ENCODE peak calls at places on chromosomes 3 and 15, in seven cellular contexts. S, T, W, R, C, I and P are unnamed samples.

GRCh38 chr15:42143356-42143755 is 13.1 kb downstream of the PLA2G4F start:
- DNase-seq in T (no peak), C (no peak), I (no peak), W (no peak), R (no peak), S (no peak), P (no peak)

GRCh38 chr3:130737622-130738021 is 9.0 kb downstream of the PIK3R4 start:
- DNase-seq in C (no peak), T (no peak), R (no peak), W (no peak), I (no peak), S (no peak), P (no peak)

GRCh38 chr3:43582876-43583275 is 38.9 kb downstream of the ANO10 start:
- DNase-seq in I (no peak), S (no peak), C (no peak), R (no peak), W (no peak), T (no peak), P (no peak)

GRCh38 chr15:52133510-52134220 is 21.1 kb upstream of the BCL2L10 start:
- DNase-seq in W (no peak), C (no peak), R (no peak), I (no peak), T (peak), S (no peak), P (no peak)

GRCh38 chr3:123869165-123869564 is 15.0 kb downstream of the MYLK start:
- DNase-seq in I (no peak), T (no peak), W (peak), R (no peak), S (no peak), C (no peak), P (no peak)

GRCh38 chr3:52053307-52054304 is 2.8 kb downstream of the DUSP7 start:
- DNase-seq in S (peak), C (peak), W (peak), R (peak), T (peak), I (peak), P (peak)

GRCh38 chr3:148366743-148367410 is 330.8 kb upstream of the AGTR1 start:
- DNase-seq in I (no peak), S (no peak), C (no peak), R (peak), W (peak), T (no peak), P (no peak)

GRCh38 chr15:79157631-79158592 is 67.3 kb upstream of the RASGRF1 start:
- DNase-seq in S (no peak), W (peak), I (no peak), T (no peak), R (no peak), C (no peak), P (no peak)

GRCh38 chr15:39622660-39623549 is 42.0 kb downstream of the THBS1 start:
- DNase-seq in W (no peak), R (no peak), T (no peak), S (no peak), I (no peak), C (no peak), P (no peak)

GRCh38 chr15:55552926-55553325 is 35.2 kb downstream of the PYGO1 start:
- DNase-seq in C (peak), S (no peak), T (no peak), I (peak), R (no peak), W (no peak), P (no peak)

GRCh38 chr15:50182233-50183013 is 427 bp downstream of the SLC27A2 start:
- DNase-seq in R (peak), T (peak), C (peak), I (peak), S (no peak), W (no peak), P (peak)

GRCh38 chr15:91356083-91356482 is 256.0 kb downstream of the SV2B start:
- DNase-seq in R (no peak), S (no peak), C (no peak), I (no peak), W (no peak), T (no peak), P (no peak)

GRCh38 chr15:77657629-77658238 is 25.0 kb upstream of the LINGO1 start:
- DNase-seq in T (no peak), W (no peak), R (no peak), C (no peak), I (no peak), S (no peak), P (no peak)

GRCh38 chr15:77656294-77656693 is 23.6 kb upstream of the LINGO1 start:
- DNase-seq in R (no peak), W (no peak), T (peak), S (no peak), I (no peak), C (no peak), P (no peak)

GRCh38 chr15:77659350-77660321 is 26.9 kb upstream of the LINGO1 start:
- DNase-seq in W (peak), R (peak), I (no peak), S (peak), C (peak), T (peak), P (peak)

GRCh38 chr15:77653832-77654480 is 21.2 kb upstream of the LINGO1 start:
- DNase-seq in S (no peak), T (no peak), R (no peak), I (no peak), C (no peak), W (no peak), P (no peak)

DNA sequence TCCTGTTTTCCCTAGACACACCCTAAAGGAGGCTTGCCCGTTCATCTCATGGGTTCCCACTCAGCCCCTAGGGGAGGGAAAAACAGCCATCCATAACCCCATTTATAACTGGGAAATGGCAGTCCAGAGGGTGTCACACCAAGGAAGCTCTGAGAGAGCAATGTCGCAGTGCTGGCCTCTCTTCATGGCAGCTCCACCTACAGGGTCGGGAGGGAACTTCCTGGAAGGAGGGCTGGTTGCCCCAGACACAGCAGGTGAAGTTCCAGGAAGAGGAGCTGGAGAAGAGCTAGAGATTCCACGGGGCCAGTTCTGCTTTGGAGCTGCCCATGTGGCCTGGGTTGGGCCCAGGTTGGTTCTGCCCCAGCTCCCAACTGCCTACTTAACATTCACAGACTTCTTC is 22.3 kb upstream of the LINGO1 start:
- DNase-seq in I (no peak), S (peak), R (no peak), C (peak), T (peak), W (no peak), P (peak)
- TF ChIP-seq CTCF in I (no peak), S (peak), R (no peak), C (peak), T (peak), W (peak), P (peak)

GRCh38 chr3:14216257-14217048 is 37.8 kb downstream of the LSM3 start:
- DNase-seq in T (peak), R (no peak), I (peak), S (peak), C (peak), W (peak), P (peak)
- TF ChIP-seq CTCF in T (peak), R (no peak), I (peak), S (peak), C (peak), W (peak), P (no peak)

GRCh38 chr3:135083756-135084155 is 288.7 kb downstream of the EPHB1 start:
- DNase-seq in T (no peak), R (no peak), C (no peak), I (no peak), S (no peak), W (no peak), P (no peak)

GRCh38 chr3:135084976-135085375 is 289.9 kb downstream of the EPHB1 start:
- DNase-seq in C (no peak), W (no peak), T (no peak), R (no peak), S (no peak), I (no peak), P (no peak)

GRCh38 chr3:135084404-135084803 is 289.3 kb downstream of the EPHB1 start:
- DNase-seq in T (no peak), C (no peak), R (no peak), I (no peak), S (no peak), W (no peak), P (no peak)

GRCh38 chr3:135083179-135083578 is 288.1 kb downstream of the EPHB1 start:
- DNase-seq in W (no peak), I (no peak), T (no peak), C (no peak), R (no peak), S (no peak), P (no peak)

GRCh38 chr3:135085696-135086436 is 290.8 kb downstream of the EPHB1 start:
- DNase-seq in T (no peak), I (no peak), W (no peak), C (no peak), R (no peak), S (no peak), P (no peak)
- TF ChIP-seq CTCF in T (no peak), I (no peak), W (no peak), C (no peak), R (no peak), S (no peak), P (no peak)

GRCh38 chr3:161503271-161503670 is 6.7 kb downstream of the OTOL1 start:
- DNase-seq in C (no peak), W (no peak), R (no peak), T (no peak), S (no peak), I (no peak), P (no peak)

GRCh38 chr3:161510510-161511260 is 14.1 kb downstream of the OTOL1 start:
- DNase-seq in C (no peak), T (peak), R (no peak), S (peak), W (no peak), I (no peak), P (no peak)

DNA sequence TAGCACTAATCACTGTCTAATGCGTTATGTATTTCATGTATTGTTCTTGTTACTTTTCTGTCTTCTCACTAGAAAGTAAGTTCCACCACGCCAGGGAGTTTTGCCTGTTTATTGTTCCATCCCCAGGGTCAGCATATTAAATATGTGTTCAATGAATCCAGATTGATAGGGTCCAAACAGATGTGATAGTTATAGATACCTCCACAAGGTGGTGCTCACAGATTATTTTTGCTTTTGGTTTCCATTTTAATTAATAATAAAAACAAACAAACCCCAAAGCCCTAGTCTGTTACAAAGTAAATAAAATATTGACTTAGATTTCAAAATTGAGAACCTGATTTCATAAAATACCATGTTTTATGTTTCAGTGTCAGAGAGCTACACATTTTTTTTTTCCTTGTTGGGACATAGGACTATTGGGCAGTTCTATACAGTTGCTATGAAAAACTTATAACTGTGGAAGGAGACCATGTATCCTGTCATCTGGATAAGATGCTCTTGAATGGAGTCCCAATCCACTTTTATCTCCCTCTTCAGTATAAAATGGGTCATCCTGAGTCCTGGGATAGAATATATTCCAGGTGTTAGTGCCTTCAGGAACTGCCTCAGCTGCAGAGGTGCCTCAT is 12.4 kb downstream of the OTOL1 start:
- DNase-seq in T (peak), C (no peak), W (peak), R (peak), S (peak), I (no peak), P (no peak)
- TF ChIP-seq CTCF in T (no peak), C (peak), W (peak), R (peak), S (peak), I (no peak), P (peak)

GRCh38 chr15:73240864-73241499 is 127.8 kb downstream of the HCN4 start:
- DNase-seq in R (peak), S (peak), C (peak), T (peak), W (peak), I (peak), P (peak)

GRCh38 chr15:73244333-73244732 is 124.4 kb downstream of the HCN4 start:
- DNase-seq in T (peak), I (no peak), S (peak), C (peak), W (peak), R (peak), P (peak)

GRCh38 chr15:73237910-73238309 is 130.8 kb downstream of the HCN4 start:
- DNase-seq in I (no peak), C (no peak), W (no peak), S (no peak), R (no peak), T (no peak), P (no peak)

GRCh38 chr15:73239564-73240208 is 129.1 kb downstream of the HCN4 start:
- DNase-seq in W (peak), C (peak), I (no peak), T (peak), S (no peak), R (no peak), P (no peak)
- TF ChIP-seq CTCF in W (peak), C (peak), I (peak), T (peak), S (peak), R (no peak), P (no peak)

GRCh38 chr3:30263921-30264313 is 342.5 kb upstream of the TGFBR2 start:
- DNase-seq in C (no peak), W (no peak), R (no peak), I (no peak), T (peak), S (peak), P (peak)
- TF ChIP-seq CTCF in C (no peak), W (no peak), R (no peak), I (no peak), T (peak), S (peak), P (peak)

DNA sequence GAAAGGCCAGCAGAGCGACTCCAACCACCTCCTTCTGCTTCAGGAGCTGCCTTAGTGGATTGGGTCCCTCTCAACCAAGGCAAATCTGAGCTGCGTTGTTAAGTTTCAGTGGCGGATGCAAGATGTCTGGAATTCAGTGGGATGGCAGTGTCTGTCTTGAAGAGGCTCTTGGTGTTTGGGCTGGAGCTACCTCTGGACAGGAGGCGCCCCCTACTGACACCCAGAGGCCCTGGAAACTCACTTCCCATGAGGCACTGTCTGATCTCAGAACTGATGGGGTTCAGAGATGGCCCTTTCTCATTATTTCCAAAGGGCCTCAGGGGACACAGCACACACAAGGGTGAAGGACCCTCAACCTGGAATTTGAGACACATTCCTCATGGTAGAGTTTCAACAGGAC is 6.0 kb upstream of the SLC28A1 start:
- DNase-seq in S (peak), I (peak), C (peak), W (peak), R (peak), T (peak), P (peak)
- TF ChIP-seq CTCF in S (peak), I (peak), C (peak), W (peak), R (peak), T (peak), P (peak)

DNA sequence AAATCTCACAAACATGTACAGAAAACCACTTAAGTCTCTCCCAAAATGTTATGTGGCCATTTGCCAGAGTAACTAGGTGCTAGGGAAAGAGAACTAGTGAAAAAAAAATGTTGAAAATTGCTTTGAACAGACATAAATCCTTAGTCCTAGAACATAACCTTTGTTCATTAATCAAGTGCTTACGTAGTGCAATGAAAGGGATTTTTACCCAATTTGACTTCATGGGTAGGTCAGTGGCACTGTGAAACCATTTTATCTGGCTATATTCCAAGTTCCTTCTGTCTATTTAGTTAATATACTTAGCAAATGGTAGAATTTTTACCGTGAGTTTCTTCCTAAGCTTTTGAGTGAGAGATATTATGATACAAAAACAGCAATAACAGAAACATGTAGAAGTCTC is 209.4 kb downstream of the DIPK2A start:
- DNase-seq in I (no peak), T (no peak), C (no peak), S (no peak), R (no peak), W (no peak), P (no peak)
- TF ChIP-seq CTCF in I (no peak), T (no peak), C (no peak), S (no peak), R (no peak), W (no peak), P (no peak)

GRCh38 chr3:72447059-72447946 is 400.9 kb downstream of the SHQ1 start:
- DNase-seq in R (peak), C (peak), T (peak), W (peak), I (peak), S (peak), P (peak)
- TF ChIP-seq CTCF in R (no peak), C (peak), T (no peak), W (no peak), I (no peak), S (no peak), P (no peak)